ENCODE peak calls at places on chromosomes 4 and X, in seven cellular contexts. I is SK-N-SH, P is HepG2, R is HCT116, Y is H1, N is K562, G is GM12878. T is an unnamed sample. For H3K4me1, the result is how much of the 10 kb centered on the place peaks cover.

GRCh38 chr4:79445371-79445781 is 37.3 kb upstream of the GK2 start:
- DNase-seq in I (no peak), Y (no peak), R (no peak), G (no peak), N (no peak), P (no peak), T (peak)

GRCh38 chr4:114603455-114603854 is 4.8 kb downstream of the UGT8 start:
- DNase-seq in I (no peak), G (peak), R (no peak), P (no peak), N (no peak), Y (no peak), T (no peak)

GRCh38 chr4:165767671-165768070 is 105.4 kb upstream of the TLL1 start:
- DNase-seq in R (no peak), N (no peak), P (no peak), I (no peak), Y (no peak), G (no peak), T (no peak)

GRCh38 chr4:40564815-40565505 is 64.7 kb downstream of the RBM47 start:
- DNase-seq in I (no peak), Y (no peak), N (no peak), G (no peak), P (no peak), R (no peak), T (no peak)

GRCh38 chrX:107119281-107119680 is 659 bp upstream of the RBM41 start:
- DNase-seq in G (no peak), I (no peak), P (no peak), Y (no peak), N (no peak), R (no peak), T (no peak)

GRCh38 chrX:9273744-9274143 is 191.1 kb upstream of the TBL1X start:
- DNase-seq in R (no peak), I (no peak), Y (no peak), N (no peak), G (no peak), P (no peak), T (no peak)

GRCh38 chr4:93529692-93530091 is 298.9 kb upstream of the ATOH1 start:
- DNase-seq in N (no peak), I (no peak), Y (no peak), G (no peak), P (no peak), R (no peak), T (no peak)

GRCh38 chr4:147492761-147493160 is 11.9 kb downstream of the EDNRA start:
- DNase-seq in N (no peak), R (no peak), Y (no peak), I (no peak), P (no peak), G (peak), T (no peak)

GRCh38 chr4:26779674-26780073 is 81.0 kb upstream of the STIM2 start:
- DNase-seq in N (no peak), R (peak), G (no peak), I (no peak), Y (no peak), P (no peak), T (no peak)

GRCh38 chr4:36269116-36269515 is 12.3 kb upstream of the DTHD1 start:
- DNase-seq in Y (no peak), I (no peak), P (no peak), G (no peak), N (no peak), R (no peak), T (no peak)

GRCh38 chrX:63250253-63250868 is 100.8 kb downstream of the SPIN4 start:
- DNase-seq in Y (no peak), N (peak), I (peak), P (peak), G (peak), R (peak), T (peak)

GRCh38 chrX:50157545-50158125 is 43.2 kb downstream of the AKAP4 start:
- DNase-seq in R (no peak), G (no peak), N (no peak), Y (no peak), I (no peak), P (no peak), T (no peak)

GRCh38 chr4:123463869-123464268 is 67.3 kb downstream of the SPRY1 start:
- DNase-seq in G (no peak), Y (no peak), R (no peak), P (no peak), I (no peak), N (no peak), T (no peak)

GRCh38 chrX:115968436-115969252 is 201.9 kb upstream of the AGTR2 start:
- DNase-seq in Y (peak), G (no peak), N (no peak), R (peak), I (peak), P (no peak), T (peak)

GRCh38 chrX:108736509-108737479 is at the start of gene IRS4:
- DNase-seq in P (peak), Y (peak), G (no peak), I (peak), N (no peak), R (no peak), T (peak)

GRCh38 chrX:10484683-10485247 is 135.6 kb downstream of the MID1 start:
- DNase-seq in R (no peak), P (peak), N (no peak), G (no peak), Y (no peak), I (no peak), T (no peak)

GRCh38 chr4:37383579-37384229 is 139.2 kb downstream of the NWD2 start:
- DNase-seq in I (peak), P (peak), N (peak), R (peak), G (no peak), Y (peak), T (peak)

GRCh38 chr4:7045961-7046921 is 3.1 kb downstream of the TADA2B start:
- DNase-seq in N (no peak), Y (no peak), G (peak), I (no peak), R (no peak), P (no peak), T (no peak)

GRCh38 chr4:71456841-71457240 is 118.0 kb downstream of the SLC4A4 start:
- DNase-seq in P (peak), I (no peak), R (no peak), N (no peak), G (no peak), Y (no peak), T (no peak)

GRCh38 chrX:129932792-129933321 is 26.9 kb downstream of the UTP14A start:
- DNase-seq in I (no peak), P (no peak), R (no peak), Y (no peak), G (no peak), N (peak), T (no peak)

GRCh38 chrX:106612403-106612789 is 618 bp downstream of the RADX start:
- DNase-seq in N (no peak), I (no peak), P (peak), R (no peak), G (no peak), Y (peak), T (no peak)

GRCh38 chrX:150361777-150362351 is 1.3 kb upstream of the MAMLD1 start:
- DNase-seq in Y (peak), R (no peak), P (no peak), N (no peak), I (peak), G (no peak), T (no peak)

GRCh38 chrX:40709395-40709794 is 25.9 kb downstream of the MED14 start:
- DNase-seq in N (no peak), Y (no peak), I (no peak), P (no peak), R (no peak), G (no peak), T (no peak)

GRCh38 chrX:150329888-150330287 is 33.2 kb upstream of the MAMLD1 start:
- DNase-seq in N (no peak), R (no peak), P (no peak), Y (no peak), I (no peak), G (no peak), T (no peak)

GRCh38 chrX:110317079-110317819 is 636 bp downstream of the AMMECR1 start:
- DNase-seq in N (no peak), R (no peak), Y (peak), G (no peak), P (no peak), I (peak), T (no peak)

GRCh38 chrX:40100141-40100536 is 2.4 kb upstream of the BCOR start:
- DNase-seq in R (no peak), I (peak), N (no peak), Y (no peak), G (no peak), P (no peak), T (no peak)

GRCh38 chr4:125734504-125734903 is 419.7 kb downstream of the FAT4 start:
- DNase-seq in Y (no peak), N (no peak), P (no peak), R (no peak), I (no peak), G (no peak), T (no peak)

GRCh38 chr4:120723986-120724385 is 198.5 kb downstream of the PRDM5 start:
- DNase-seq in P (no peak), I (no peak), N (no peak), R (no peak), Y (no peak), G (no peak), T (no peak)

GRCh38 chrX:37455381-37455780 is 106.2 kb downstream of the PRRG1 start:
- DNase-seq in Y (no peak), N (no peak), R (no peak), I (no peak), P (no peak), G (no peak), T (no peak)

GRCh38 chr4:13601060-13601459 is 26.5 kb downstream of the BOD1L1 start:
- DNase-seq in Y (no peak), P (no peak), I (no peak), R (no peak), G (peak), N (no peak), T (no peak)

GRCh38 chrX:10567136-10567535 is 53.2 kb downstream of the MID1 start:
- DNase-seq in Y (no peak), P (no peak), I (no peak), G (no peak), N (no peak), R (no peak), T (no peak)

GRCh38 chrX:86047174-86047991 is at the start of gene CHM:
- DNase-seq in N (peak), R (peak), Y (peak), G (peak), I (peak), P (peak), T (peak)

GRCh38 chr4:148200960-148201359 is 241.3 kb downstream of the NR3C2 start:
- DNase-seq in I (no peak), G (no peak), P (no peak), Y (no peak), R (no peak), N (no peak), T (no peak)

GRCh38 chrX:132618810-132619209 is 130.0 kb upstream of the MBNL3 start:
- DNase-seq in I (no peak), R (no peak), G (no peak), Y (no peak), N (no peak), P (peak), T (no peak)

GRCh38 chrX:9272166-9272565 is 192.7 kb upstream of the TBL1X start:
- DNase-seq in I (no peak), R (no peak), N (no peak), Y (no peak), P (no peak), G (no peak), T (no peak)

GRCh38 chr4:109408711-109409110 is 24.9 kb upstream of the SEC24B start:
- DNase-seq in P (no peak), N (no peak), I (no peak), Y (no peak), R (no peak), G (no peak), T (no peak)

GRCh38 chrX:13357925-13358324 is 38.1 kb upstream of the ATXN3L start:
- DNase-seq in Y (no peak), I (no peak), N (no peak), P (no peak), G (no peak), R (no peak), T (no peak)

DNA sequence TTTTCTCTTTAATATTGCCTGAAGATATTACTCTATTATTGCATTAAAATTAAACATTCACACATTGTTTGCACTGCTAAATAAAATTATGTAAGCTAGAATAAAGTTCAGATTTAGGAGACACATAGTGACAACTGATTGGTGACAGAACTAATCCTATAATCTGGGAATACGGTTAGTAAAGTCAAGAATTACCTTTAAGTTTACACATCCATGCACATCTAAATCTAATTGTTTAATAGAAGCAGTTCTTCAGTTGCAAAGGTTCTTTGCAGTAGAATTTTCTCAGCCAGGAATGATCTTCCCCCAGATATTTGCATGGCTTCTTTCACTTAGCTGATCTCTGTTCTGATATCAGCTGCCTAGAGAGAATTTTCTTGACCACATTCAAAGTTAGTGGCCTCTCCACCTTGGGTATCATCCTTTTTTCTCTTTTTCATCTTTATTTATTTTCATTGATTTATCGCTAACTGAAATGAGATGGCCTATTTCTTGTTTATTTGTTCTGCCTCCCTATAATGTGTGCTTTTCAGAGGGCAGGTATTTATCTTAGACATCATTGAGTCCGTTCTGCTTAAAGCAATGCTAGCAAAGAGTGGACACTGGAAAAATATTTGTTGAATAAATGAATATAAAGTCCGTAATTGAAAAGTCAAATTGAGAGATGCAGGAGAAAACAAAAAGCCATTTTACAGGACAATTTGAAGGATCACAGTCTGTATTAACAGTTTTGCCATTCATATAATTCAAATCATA is 12.6 kb downstream of the AFP start:
- DNase-seq in R (no peak), Y (no peak), I (no peak), N (no peak), P (no peak), G (no peak), T (no peak)
- H3K4me1 ChIP-seq in R (under half), Y (under half), I (under half), N (under half), P (half or more), G (under half), T (under half)

GRCh38 chrX:18640686-18641085 is 31.2 kb downstream of the RS1 start:
- DNase-seq in Y (peak), R (no peak), N (no peak), P (no peak), G (no peak), I (no peak), T (peak)
- TF ChIP-seq YY1 in Y (no peak), R (no peak), N (no peak), P (no peak), G (no peak), I (no peak), T (no peak)

DNA sequence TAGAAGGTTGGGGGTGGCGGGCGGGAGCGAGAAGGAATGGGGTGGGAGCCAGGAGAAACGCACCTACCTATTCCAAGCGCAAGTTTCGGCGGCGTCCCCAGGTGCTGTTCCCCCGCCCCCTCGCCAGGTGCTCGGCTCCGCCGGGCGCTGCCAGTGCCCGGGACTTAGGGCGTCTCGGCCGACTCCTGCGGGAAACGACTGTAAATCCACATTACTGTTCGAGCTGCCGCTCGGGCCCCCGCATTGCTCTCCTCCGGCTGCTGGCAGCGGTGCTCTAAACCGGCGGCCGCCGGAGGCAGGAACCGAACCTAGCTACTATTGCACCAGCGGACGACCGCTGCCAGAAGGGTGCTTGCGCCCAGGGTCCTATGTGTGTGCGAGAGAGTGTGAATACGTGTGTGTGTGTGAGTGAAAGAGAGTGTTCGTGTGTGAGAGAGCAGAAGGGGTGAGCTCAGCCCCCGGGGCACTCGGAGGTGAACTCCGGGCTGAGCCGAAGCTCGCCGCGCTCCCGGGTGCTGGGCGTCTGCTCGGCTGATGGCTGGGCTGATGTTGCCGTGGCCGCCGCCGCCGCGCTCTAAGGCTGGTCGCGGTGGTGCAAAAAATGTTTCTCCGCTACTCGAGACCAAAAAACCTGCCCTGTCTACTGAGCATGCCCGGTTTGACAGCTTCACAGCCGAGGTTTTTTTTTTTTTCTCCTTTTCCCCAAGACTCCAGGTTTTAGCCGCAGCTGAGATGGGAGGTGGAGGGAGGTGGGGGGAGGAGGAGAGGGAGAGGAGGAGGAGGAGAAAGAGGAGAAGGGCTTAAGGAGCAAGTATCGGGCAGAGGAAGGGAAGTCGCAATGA is 115.7 kb upstream of the TEX13C start:
- DNase-seq in R (no peak), P (no peak), I (peak), G (no peak), Y (no peak), N (no peak), T (no peak)
- H3K4me3 ChIP-seq in R (no peak), P (no peak), I (peak), G (no peak), Y (peak), N (peak), T (peak)

GRCh38 chr4:185773419-185773818 is 38.6 kb downstream of the SORBS2 start:
- DNase-seq in P (no peak), N (no peak), I (no peak), Y (no peak), G (no peak), R (no peak), T (no peak)

GRCh38 chr4:185772391-185773093 is 39.5 kb downstream of the SORBS2 start:
- DNase-seq in I (no peak), G (peak), R (no peak), N (no peak), P (no peak), Y (no peak), T (no peak)

GRCh38 chr4:185774815-185775684 is 36.9 kb downstream of the SORBS2 start:
- DNase-seq in N (no peak), R (no peak), G (no peak), I (no peak), P (no peak), Y (no peak), T (no peak)

GRCh38 chr4:185775792-185776555 is 36.0 kb downstream of the SORBS2 start:
- DNase-seq in I (no peak), N (no peak), P (no peak), R (no peak), G (no peak), Y (no peak), T (no peak)

DNA sequence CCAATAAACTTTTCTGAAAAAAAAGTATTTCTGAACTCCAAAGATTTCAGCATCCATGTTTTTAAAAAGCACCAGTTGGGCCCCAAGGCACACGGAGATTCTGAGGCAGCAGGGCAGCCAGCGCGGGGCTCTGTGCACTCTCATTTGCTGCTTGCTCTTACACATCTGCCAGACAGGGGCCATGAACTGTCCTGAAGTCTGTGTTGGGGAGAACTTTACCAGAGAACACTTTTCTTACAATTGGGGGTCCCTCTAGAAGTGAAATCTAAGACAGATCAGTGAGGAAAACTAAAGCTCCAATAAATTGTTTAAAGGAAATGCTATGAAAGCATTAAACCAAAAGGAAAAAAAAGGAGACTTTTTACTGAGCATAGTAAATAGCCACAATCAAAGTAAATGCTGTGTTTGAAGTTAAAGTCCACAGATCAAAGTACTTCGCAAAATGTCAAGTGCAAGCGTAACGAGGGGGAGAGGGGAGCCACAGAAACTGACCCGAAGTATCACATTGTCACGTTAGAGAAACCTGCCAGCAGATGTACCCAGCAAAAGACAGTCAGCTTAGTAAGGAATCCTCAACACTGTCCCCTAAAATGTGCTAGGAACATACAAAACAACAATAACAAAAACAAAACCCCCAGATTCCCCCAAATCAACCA is 37.8 kb downstream of the SORBS2 start:
- DNase-seq in N (no peak), Y (no peak), R (no peak), P (peak), G (peak), I (no peak), T (no peak)
- H3K4me1 ChIP-seq in N (under half), Y (under half), R (under half), P (half or more), G (under half), I (under half), T (under half)

GRCh38 chr4:140807491-140808257 is 51.5 kb upstream of the TBC1D9 start:
- DNase-seq in Y (no peak), N (no peak), I (no peak), G (peak), R (no peak), P (no peak), T (no peak)
- TF ChIP-seq YY1 in Y (no peak), N (no peak), I (no peak), G (no peak), R (no peak), P (no peak), T (no peak)

GRCh38 chrX:74906427-74906826 is 18.8 kb downstream of the NEXMIF start:
- DNase-seq in G (no peak), R (no peak), P (no peak), N (no peak), I (no peak), Y (no peak), T (no peak)
- H3K4me3 ChIP-seq in G (no peak), R (no peak), P (no peak), N (no peak), I (no peak), Y (no peak), T (no peak)